ENCODE peak calls at places on chromosomes 5 and 9, in four cellular contexts. D is K562, R is HepG2, Y is GM12878. P is an unnamed sample.

GRCh38 chr5:167754501-167754941 is 536.9 kb upstream of the WWC1 start:
- DNase-seq in Y (no peak), D (no peak), R (no peak), P (no peak)

GRCh38 chr9:15485836-15486678 is 24.7 kb downstream of the PSIP1 start:
- DNase-seq in Y (no peak), R (peak), D (no peak), P (no peak)

GRCh38 chr5:139678751-139679750 is 30.9 kb downstream of the CXXC5 start:
- DNase-seq in R (no peak), Y (no peak), D (no peak), P (no peak)

GRCh38 chr9:16591092-16591491 is 279.4 kb downstream of the BNC2 start:
- DNase-seq in D (no peak), R (no peak), Y (no peak), P (no peak)

GRCh38 chr9:133103183-133103986 is 17.7 kb downstream of the RALGDS start:
- DNase-seq in R (peak), Y (no peak), D (peak), P (peak)

GRCh38 chr5:127909078-127909477 is 174.5 kb upstream of the SLC12A2 start:
- DNase-seq in D (peak), Y (no peak), R (peak), P (peak)

GRCh38 chr9:91182429-91182828 is 179.3 kb downstream of the AUH start:
- DNase-seq in D (no peak), Y (no peak), R (peak), P (no peak)

GRCh38 chr9:37295796-37296195 is 126.7 kb upstream of the GRHPR start:
- DNase-seq in R (no peak), D (peak), Y (no peak), P (peak)

GRCh38 chr5:317086-317811 is 4.3 kb upstream of the AHRR start:
- DNase-seq in D (peak), R (peak), Y (no peak), P (peak)

GRCh38 chr9:131624636-131625241 is 79.4 kb downstream of the PRRT1B start:
- DNase-seq in D (no peak), Y (no peak), R (no peak), P (no peak)

GRCh38 chr9:126114409-126114760 is 212.2 kb upstream of the MVB12B start:
- DNase-seq in D (no peak), R (no peak), Y (no peak), P (no peak)

GRCh38 chr9:121566401-121567141 is 66.9 kb upstream of the GGTA1 start:
- DNase-seq in R (no peak), Y (no peak), D (no peak), P (no peak)

GRCh38 chr9:86591472-86591871 is 237.3 kb upstream of the TUT7 start:
- DNase-seq in D (no peak), R (no peak), Y (no peak), P (no peak)

GRCh38 chr9:121861501-121862180 is 210.2 kb downstream of the DAB2IP start:
- DNase-seq in D (peak), R (peak), Y (no peak), P (peak)

GRCh38 chr5:139387611-139388197 is 2.0 kb downstream of the MZB1 start:
- DNase-seq in D (no peak), R (no peak), Y (no peak), P (no peak)

GRCh38 chr5:137497396-137498290 is 1.5 kb downstream of the SPOCK1 start:
- DNase-seq in R (no peak), Y (no peak), D (no peak), P (no peak)

GRCh38 chr5:137500616-137501225 is 1.6 kb upstream of the SPOCK1 start:
- DNase-seq in D (no peak), Y (no peak), R (no peak), P (no peak)

GRCh38 chr5:137498736-137499505 is at the start of gene SPOCK1:
- DNase-seq in R (peak), D (peak), Y (no peak), P (peak)

GRCh38 chr5:137496919-137497318 is 2.2 kb downstream of the SPOCK1 start:
- DNase-seq in R (no peak), D (no peak), Y (no peak), P (no peak)

GRCh38 chr5:137498301-137498735 is 808 bp downstream of the SPOCK1 start:
- DNase-seq in R (no peak), Y (no peak), D (no peak), P (no peak)
- TF ChIP-seq FOXK2 in R (no peak), Y (no peak), D (no peak), P (no peak)

GRCh38 chr5:23459214-23459613 is 48.2 kb upstream of the PRDM9 start:
- DNase-seq in D (no peak), R (no peak), Y (peak), P (no peak)
- TF ChIP-seq BHLHE40 in D (no peak), R (no peak), Y (peak), P (no peak)

GRCh38 chr5:18744990-18745590 is 1110.8 kb downstream of the TAF11L14 start:
- DNase-seq in Y (no peak), R (no peak), D (no peak), P (no peak)
- TF ChIP-seq FOXK2 in Y (no peak), R (no peak), D (no peak), P (no peak)

DNA sequence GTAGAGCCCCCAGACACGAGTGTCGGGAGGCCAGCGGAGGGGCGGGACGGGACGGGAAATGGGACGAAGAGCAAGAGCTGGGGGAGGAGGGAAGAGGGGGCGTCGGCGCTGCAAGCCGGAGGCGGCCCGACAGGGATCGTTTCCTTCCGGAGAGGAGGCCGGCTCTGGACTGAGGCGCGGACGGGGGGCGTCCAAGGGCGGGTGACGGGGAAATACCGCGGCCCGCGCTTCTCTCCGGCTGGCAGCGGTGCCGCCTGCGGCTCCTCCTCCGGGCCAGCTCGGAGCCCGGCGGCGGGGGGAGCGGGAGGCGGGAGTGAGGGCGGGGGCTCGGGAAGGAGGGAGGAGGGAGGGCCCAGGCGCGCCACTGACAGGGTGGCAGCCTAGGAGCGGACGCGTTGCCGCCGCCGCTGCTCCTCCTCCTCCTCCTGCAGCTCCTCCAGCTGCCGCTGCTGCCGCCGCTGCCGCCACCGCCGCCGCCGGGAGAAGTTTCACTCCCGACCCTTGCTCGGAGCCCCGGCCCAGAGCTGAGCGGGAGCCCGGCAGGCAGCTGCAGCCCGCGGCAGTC is at the start of gene CHSY3:
- DNase-seq in Y (no peak), R (peak), D (peak), P (peak)
- TF ChIP-seq BHLHE40 in Y (no peak), R (no peak), D (no peak), P (no peak)

GRCh38 chr9:29211681-29212589 is 1638.7 kb upstream of the C9orf72 start:
- DNase-seq in R (peak), Y (no peak), D (no peak), P (peak)
- TF ChIP-seq FOXK2 in R (no peak), Y (no peak), D (no peak), P (no peak)

GRCh38 chr5:140881889-140882590 is at the start of gene PCDHA13:
- DNase-seq in Y (no peak), R (no peak), D (no peak), P (no peak)

GRCh38 chr5:140875085-140876065 is at the start of gene PCDHA12:
- DNase-seq in D (no peak), R (no peak), Y (no peak), P (no peak)

GRCh38 chr5:140882591-140882899 is 621 bp downstream of the PCDHA13 start:
- DNase-seq in R (no peak), Y (no peak), D (no peak), P (no peak)

GRCh38 chr5:140877262-140877581 is 2.1 kb downstream of the PCDHA12 start:
- DNase-seq in R (no peak), D (no peak), Y (no peak), P (no peak)
- TF ChIP-seq BHLHE40 in R (no peak), D (no peak), Y (no peak), P (no peak)

GRCh38 chr5:81401266-81401665 is 7.3 kb upstream of the ACOT12 start:
- DNase-seq in R (no peak), Y (no peak), D (no peak), P (no peak)

GRCh38 chr5:81397169-81397568 is 3.2 kb upstream of the ACOT12 start:
- DNase-seq in D (no peak), R (no peak), Y (no peak), P (no peak)

GRCh38 chr5:81395262-81395661 is 1.3 kb upstream of the ACOT12 start:
- DNase-seq in D (no peak), Y (no peak), R (no peak), P (no peak)

GRCh38 chr5:81400375-81400774 is 6.4 kb upstream of the ACOT12 start:
- DNase-seq in R (no peak), D (no peak), Y (no peak), P (no peak)

GRCh38 chr5:81398741-81399140 is 4.8 kb upstream of the ACOT12 start:
- DNase-seq in D (no peak), Y (no peak), R (no peak), P (no peak)
- TF ChIP-seq FOXK2 in D (no peak), Y (no peak), R (no peak), P (no peak)

GRCh38 chr9:106077731-106078130 is 383.4 kb downstream of the TMEM38B start:
- DNase-seq in R (no peak), D (no peak), Y (no peak), P (no peak)

GRCh38 chr9:106075568-106075967 is 381.2 kb downstream of the TMEM38B start:
- DNase-seq in Y (no peak), D (no peak), R (no peak), P (no peak)

GRCh38 chr9:106074006-106074405 is 379.7 kb downstream of the TMEM38B start:
- DNase-seq in Y (no peak), R (no peak), D (no peak), P (no peak)

GRCh38 chr9:106072421-106072820 is 378.1 kb downstream of the TMEM38B start:
- DNase-seq in R (no peak), D (no peak), Y (no peak), P (no peak)

GRCh38 chr9:106075991-106076390 is 381.6 kb downstream of the TMEM38B start:
- DNase-seq in Y (no peak), R (no peak), D (no peak), P (no peak)
- TF ChIP-seq BHLHE40 in Y (no peak), R (no peak), D (no peak), P (no peak)

DNA sequence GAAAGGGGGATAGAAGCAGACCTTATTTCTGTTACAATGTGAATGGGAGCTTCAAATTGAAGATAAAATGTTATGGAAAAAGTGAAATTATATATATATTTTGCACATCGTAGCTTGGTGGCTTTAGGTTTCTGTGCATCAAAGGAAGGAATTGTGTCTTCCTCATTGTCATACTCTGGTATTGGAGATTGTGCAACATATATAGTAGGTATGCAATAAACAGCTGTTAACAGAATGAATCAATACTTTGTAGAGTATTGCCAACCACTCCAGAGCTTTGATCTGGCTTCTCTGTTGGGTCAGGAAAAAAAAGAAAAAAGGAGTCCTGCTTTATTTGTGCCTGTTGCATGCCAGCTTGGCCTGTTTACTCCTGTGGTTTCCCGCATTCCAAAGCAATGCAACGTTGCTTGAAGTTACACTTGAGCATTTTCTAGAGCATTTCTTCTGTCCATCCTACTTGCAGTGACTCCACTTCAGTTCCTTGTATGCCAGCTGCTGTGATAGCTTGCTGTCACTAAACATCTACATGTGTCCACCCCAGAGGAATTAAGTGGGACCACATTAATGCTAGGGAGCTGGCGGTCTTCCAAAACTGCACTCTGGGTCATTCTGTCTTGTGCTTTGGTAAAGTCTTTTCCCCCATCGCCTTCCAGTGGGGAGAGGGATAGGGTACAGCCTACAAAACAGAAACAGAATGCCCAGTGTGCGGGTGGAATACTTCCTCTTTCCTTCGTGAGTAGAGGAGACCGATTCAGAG is 61.9 kb upstream of the MEF2C start:
- DNase-seq in Y (no peak), R (no peak), D (no peak), P (no peak)
- TF ChIP-seq FOXK2 in Y (no peak), R (no peak), D (no peak), P (no peak)

GRCh38 chr9:14198544-14199510 is 115.1 kb downstream of the NFIB start:
- DNase-seq in R (no peak), Y (no peak), D (no peak), P (no peak)
- TF ChIP-seq BHLHE40 in R (no peak), Y (no peak), D (no peak), P (no peak)